ENCODE peak calls at places on chromosomes 12 and 14, in four cellular contexts. P is H9, U is H1, S is IMR-90. Y is an unnamed sample.

GRCh38 chr12:88638388-88638787 is 58.1 kb upstream of the KITLG start:
- DNase-seq in P (no peak), U (no peak), S (peak; percentile 26), Y (no peak)

GRCh38 chr14:29548948-29549370 is 378.7 kb downstream of the PRKD1 start:
- DNase-seq in P (no peak), U (no peak), S (peak; percentile 77), Y (peak; percentile 79)

GRCh38 chr14:102418169-102418852 is 55.6 kb downstream of the TECPR2 start:
- DNase-seq in P (no peak), U (no peak), S (no peak), Y (no peak)

GRCh38 chr14:100871234-100872186 is 32.0 kb downstream of the RTL1 start:
- DNase-seq in P (no peak), U (no peak), S (peak; percentile 59), Y (peak; percentile 19)

GRCh38 chr12:109523504-109523903 is 46.1 kb downstream of the UBE3B start:
- DNase-seq in P (no peak), U (no peak), S (no peak), Y (no peak)

GRCh38 chr12:130519-130918 is 64.0 kb downstream of the IQSEC3 start:
- DNase-seq in P (no peak), U (no peak), S (no peak), Y (no peak)

GRCh38 chr14:102262894-102263462 is 42.0 kb downstream of the MOK start:
- DNase-seq in P (peak; percentile 53), U (peak; percentile 50), S (peak; percentile 60), Y (peak; percentile 53)

GRCh38 chr12:96436366-96437295 is 36.4 kb upstream of the CDK17 start:
- DNase-seq in P (no peak), U (no peak), S (no peak), Y (no peak)

GRCh38 chr14:77593501-77593911 is 22.9 kb downstream of the SPTLC2 start:
- DNase-seq in P (no peak), U (no peak), S (peak; percentile 60), Y (no peak)

GRCh38 chr14:77562681-77563080 is 53.8 kb downstream of the SPTLC2 start:
- DNase-seq in P (no peak), U (no peak), S (peak; percentile 98), Y (no peak)

GRCh38 chr12:1501695-1502440 is 92.5 kb downstream of the FBXL14 start:
- DNase-seq in P (peak; percentile 35), U (no peak), S (no peak), Y (no peak)

GRCh38 chr12:89775336-89776005 is 66.8 kb upstream of the ATP2B1 start:
- DNase-seq in P (no peak), U (no peak), S (peak; percentile 71), Y (no peak)

GRCh38 chr12:77965790-77966189 is 135.1 kb downstream of the NAV3 start:
- DNase-seq in P (no peak), U (no peak), S (peak; percentile 17), Y (no peak)

GRCh38 chr12:79988368-79988767 is 53.5 kb upstream of the PPP1R12A start:
- DNase-seq in P (no peak), U (no peak), S (peak; percentile 41), Y (no peak)

GRCh38 chr14:100677152-100677924 is 49.4 kb upstream of the DLK1 start:
- DNase-seq in P (no peak), U (no peak), S (no peak), Y (peak; percentile 71)

GRCh38 chr14:48382961-48383360 is 707.6 kb upstream of the MDGA2 start:
- DNase-seq in P (no peak), U (no peak), S (no peak), Y (no peak)

GRCh38 chr14:26415618-26416123 is 182.2 kb downstream of the NOVA1 start:
- DNase-seq in P (no peak), U (no peak), S (no peak), Y (no peak)

GRCh38 chr12:26286186-26286585 is 90.8 kb downstream of the SSPN start:
- DNase-seq in P (no peak), U (no peak), S (no peak), Y (no peak)

GRCh38 chr12:127175361-127175760 is 1091.6 kb upstream of the TMEM132C start:
- DNase-seq in P (no peak), U (no peak), S (no peak), Y (no peak)

DNA sequence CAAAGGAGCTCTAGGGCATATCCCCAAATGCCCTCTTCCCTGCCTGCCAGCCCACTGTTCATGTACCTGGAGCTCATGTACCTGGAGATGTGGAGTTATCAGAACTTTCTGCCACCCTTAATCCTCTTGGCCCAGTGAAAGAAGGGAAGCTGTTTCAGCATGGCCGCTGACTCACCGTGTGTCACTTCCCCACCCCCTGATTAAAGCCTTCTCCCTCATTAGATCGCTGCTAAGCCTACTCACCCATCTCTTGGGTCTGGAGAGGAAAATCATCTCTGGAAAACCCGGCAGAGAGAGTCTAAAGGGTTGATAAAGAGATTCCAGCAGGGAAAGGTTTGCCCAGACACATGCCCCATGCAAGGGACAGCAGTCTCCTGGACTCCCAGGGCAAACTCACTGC is 4.5 kb upstream of the LTBP2 start:
- DNase-seq in P (no peak), U (no peak), S (peak; percentile 91), Y (peak; percentile 60)
- H3K4me2 ChIP-seq in P (no peak overlapping the region), U (no peak overlapping the region), S (peak overlapping the region; percentile 34), Y (no peak overlapping the region)

DNA sequence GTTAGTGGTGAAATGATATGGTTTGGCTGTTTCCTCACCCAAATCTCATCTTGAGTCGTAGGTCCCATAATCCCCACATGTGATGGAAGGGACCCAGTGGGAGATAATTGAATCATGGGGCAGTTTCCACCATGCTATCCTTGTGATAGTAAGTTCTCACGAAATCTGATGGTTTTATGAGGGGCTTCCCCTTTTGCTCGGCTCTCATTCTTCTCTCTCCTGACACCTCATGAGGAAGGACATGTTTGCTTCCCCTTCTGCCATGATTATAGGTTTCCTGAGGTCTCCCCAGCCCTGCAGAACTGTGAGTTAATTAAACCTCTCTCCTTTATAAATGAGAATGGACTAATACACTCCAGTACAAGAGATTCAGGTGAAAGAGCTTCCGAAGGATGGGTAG is 18.0 kb downstream of the GALNT6 start:
- DNase-seq in P (no peak), U (no peak), S (no peak), Y (no peak)
- H2BK5ac ChIP-seq in P (no peak overlapping the region), U (no peak overlapping the region), S (no peak overlapping the region), Y (no peak overlapping the region)

GRCh38 chr14:105316968-105317498 is 2.5 kb downstream of the PACS2 start:
- DNase-seq in P (no peak), U (no peak), S (no peak), Y (no peak)

GRCh38 chr14:105316563-105316941 is 2.0 kb downstream of the PACS2 start:
- DNase-seq in P (no peak), U (no peak), S (no peak), Y (no peak)

GRCh38 chr14:105315941-105316562 is 1.5 kb downstream of the PACS2 start:
- DNase-seq in P (peak; percentile 23), U (no peak), S (no peak), Y (no peak)

GRCh38 chr14:105315211-105315721 is 718 bp downstream of the PACS2 start:
- DNase-seq in P (peak; percentile 57), U (peak; percentile 73), S (no peak), Y (peak; percentile 38)

GRCh38 chr14:105317546-105317945 is 3.0 kb downstream of the PACS2 start:
- DNase-seq in P (no peak), U (no peak), S (peak; percentile 53), Y (no peak)
- H3K4me2 ChIP-seq in P (no peak overlapping the region), U (no peak overlapping the region), S (no peak overlapping the region), Y (no peak overlapping the region)

GRCh38 chr14:54208751-54209150 is 188.1 kb upstream of the CDKN3 start:
- DNase-seq in P (no peak), U (no peak), S (no peak), Y (no peak)
- H2BK5ac ChIP-seq in P (no peak overlapping the region), U (no peak overlapping the region), S (no peak overlapping the region), Y (no peak overlapping the region)

DNA sequence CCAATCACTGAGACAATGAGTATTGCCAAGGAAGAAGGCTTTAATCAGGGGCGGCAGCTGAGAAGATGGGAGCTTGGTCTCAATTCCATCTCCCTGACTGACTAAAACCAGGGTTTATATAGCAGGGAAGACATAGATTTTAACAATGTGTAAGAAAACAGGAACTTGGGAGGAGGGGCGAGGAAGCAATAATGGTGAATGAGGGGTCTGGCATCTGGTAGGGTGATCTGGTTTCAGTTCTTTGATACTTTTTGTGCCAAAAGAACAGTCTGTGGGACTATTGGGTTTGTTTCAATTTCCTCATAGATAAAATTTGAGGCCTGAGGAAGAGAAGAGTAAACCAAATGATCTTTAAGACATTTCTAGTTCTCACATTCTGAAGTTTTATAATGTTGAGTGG is 49.2 kb downstream of the FUT8 start:
- DNase-seq in P (no peak), U (no peak), S (no peak), Y (no peak)
- H3K4me2 ChIP-seq in P (no peak overlapping the region), U (no peak overlapping the region), S (no peak overlapping the region), Y (no peak overlapping the region)

DNA sequence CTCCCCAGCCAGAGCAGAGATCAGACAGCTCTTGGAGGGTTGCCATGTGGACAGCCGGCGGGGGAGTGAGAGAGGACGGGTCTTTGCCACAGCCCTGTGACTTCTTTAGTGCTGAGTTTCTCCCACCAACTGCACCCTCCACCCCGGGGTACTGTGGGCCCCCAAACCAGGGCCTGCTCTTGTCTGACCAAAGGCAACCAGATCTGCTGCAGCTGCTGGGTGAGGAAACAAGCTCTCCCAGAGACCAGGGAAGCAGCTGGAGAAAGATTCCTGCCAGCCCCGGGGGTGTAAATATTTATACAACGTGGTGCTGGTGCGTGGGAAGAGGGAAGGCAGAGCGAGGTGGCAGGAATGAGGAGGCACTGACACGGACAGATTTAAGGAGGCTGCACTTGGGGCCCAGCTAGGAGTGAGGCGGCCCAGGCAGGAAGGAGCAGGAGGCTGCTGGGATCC is 14.3 kb upstream of the ZFP36L1 start:
- DNase-seq in P (peak; percentile 20), U (peak; percentile 40), S (peak; percentile 94), Y (no peak)
- H2BK5ac ChIP-seq in P (no peak overlapping the region), U (peak overlapping the region; percentile 29), S (peak overlapping the region; percentile 93), Y (no peak overlapping the region)

Y was measured in mesendoderm.